ENCODE peak calls at places on chromosomes 12 and 14, in four cellular contexts. M is HCT116, Q is K562, D is HepG2. X is an unnamed sample.
A peak's percentile ranks its signal among the peaks of the same experiment; 100 is the strongest.

GRCh38 chr14:100782516-100783320 is 43.2 kb upstream of the MEG3 start:
- DNase-seq in M (no peak), Q (no peak), D (peak; percentile 39), X (no peak)

GRCh38 chr12:87127272-87127671 is 871.1 kb upstream of the MGAT4C start:
- DNase-seq in M (no peak), Q (no peak), D (no peak), X (no peak)

GRCh38 chr14:28773917-28774691 is 7.5 kb downstream of the FOXG1 start:
- DNase-seq in M (no peak), Q (peak; percentile 36), D (no peak), X (no peak)

GRCh38 chr12:52005903-52006703 is 643 bp upstream of the TAMALIN start:
- DNase-seq in M (no peak), Q (no peak), D (no peak), X (no peak)

GRCh38 chr14:68309121-68309520 is 483.7 kb downstream of the ZFP36L1 start:
- DNase-seq in M (no peak), Q (no peak), D (no peak), X (no peak)

GRCh38 chr12:132649226-132649945 is 30.8 kb downstream of the P2RX2 start:
- DNase-seq in M (no peak), Q (no peak), D (no peak), X (no peak)

GRCh38 chr14:59215353-59215752 is 26.9 kb downstream of the DAAM1 start:
- DNase-seq in M (no peak), Q (no peak), D (peak; percentile 78), X (no peak)

GRCh38 chr12:96425321-96425720 is 25.1 kb upstream of the CDK17 start:
- DNase-seq in M (no peak), Q (no peak), D (no peak), X (no peak)

GRCh38 chr14:95046711-95047681 is 110.3 kb downstream of the DICER1 start:
- DNase-seq in M (no peak), Q (no peak), D (no peak), X (no peak)

GRCh38 chr12:125544979-125545378 is 479.7 kb downstream of the AACS start:
- DNase-seq in M (no peak), Q (no peak), D (no peak), X (no peak)

GRCh38 chr12:54182981-54183380 is 5.8 kb downstream of the SMUG1 start:
- DNase-seq in M (no peak), Q (no peak), D (no peak), X (no peak)

GRCh38 chr12:121719926-121720414 is 7.4 kb downstream of the TMEM120B start:
- DNase-seq in M (no peak), Q (no peak), D (no peak), X (no peak)

GRCh38 chr12:52079576-52080402 is at the start of gene SMIM41:
- DNase-seq in M (no peak), Q (no peak), D (no peak), X (no peak)

GRCh38 chr14:20623798-20624197 is 17.7 kb downstream of the OR6S1 start:
- DNase-seq in M (no peak), Q (no peak), D (no peak), X (no peak)

GRCh38 chr12:58963844-58964243 is 43.5 kb upstream of the LRIG3 start:
- DNase-seq in M (no peak), Q (no peak), D (no peak), X (no peak)

GRCh38 chr12:78385541-78385940 is 479.0 kb upstream of the SYT1 start:
- DNase-seq in M (no peak), Q (no peak), D (no peak), X (no peak)

GRCh38 chr12:67957383-67957782 is 31.9 kb upstream of the IFNG-AS1 start:
- DNase-seq in M (no peak), Q (no peak), D (no peak), X (no peak)

GRCh38 chr14:102503576-102504224 is 5.9 kb downstream of the ANKRD9 start:
- DNase-seq in M (no peak), Q (no peak), D (no peak), X (no peak)

GRCh38 chr14:89015016-89015415 is 190.6 kb downstream of the TTC8 start:
- DNase-seq in M (no peak), Q (no peak), D (no peak), X (no peak)

GRCh38 chr12:51517800-51518199 is 73.2 kb upstream of the SCN8A start:
- DNase-seq in M (no peak), Q (no peak), D (peak; percentile 15), X (no peak)

GRCh38 chr12:125055591-125055990 is 9.6 kb upstream of the AACS start:
- DNase-seq in M (no peak), Q (no peak), D (no peak), X (no peak)

GRCh38 chr14:24843494-24843893 is 206.5 kb downstream of the STXBP6 start:
- DNase-seq in M (no peak), Q (no peak), D (no peak), X (no peak)

GRCh38 chr12:75848961-75849360 is 182.6 kb downstream of the PHLDA1 start:
- DNase-seq in M (no peak), Q (no peak), D (no peak), X (no peak)

GRCh38 chr14:96040836-96041371 is 1.7 kb downstream of the C14orf132 start:
- DNase-seq in M (no peak), Q (no peak), D (no peak), X (no peak)

DNA sequence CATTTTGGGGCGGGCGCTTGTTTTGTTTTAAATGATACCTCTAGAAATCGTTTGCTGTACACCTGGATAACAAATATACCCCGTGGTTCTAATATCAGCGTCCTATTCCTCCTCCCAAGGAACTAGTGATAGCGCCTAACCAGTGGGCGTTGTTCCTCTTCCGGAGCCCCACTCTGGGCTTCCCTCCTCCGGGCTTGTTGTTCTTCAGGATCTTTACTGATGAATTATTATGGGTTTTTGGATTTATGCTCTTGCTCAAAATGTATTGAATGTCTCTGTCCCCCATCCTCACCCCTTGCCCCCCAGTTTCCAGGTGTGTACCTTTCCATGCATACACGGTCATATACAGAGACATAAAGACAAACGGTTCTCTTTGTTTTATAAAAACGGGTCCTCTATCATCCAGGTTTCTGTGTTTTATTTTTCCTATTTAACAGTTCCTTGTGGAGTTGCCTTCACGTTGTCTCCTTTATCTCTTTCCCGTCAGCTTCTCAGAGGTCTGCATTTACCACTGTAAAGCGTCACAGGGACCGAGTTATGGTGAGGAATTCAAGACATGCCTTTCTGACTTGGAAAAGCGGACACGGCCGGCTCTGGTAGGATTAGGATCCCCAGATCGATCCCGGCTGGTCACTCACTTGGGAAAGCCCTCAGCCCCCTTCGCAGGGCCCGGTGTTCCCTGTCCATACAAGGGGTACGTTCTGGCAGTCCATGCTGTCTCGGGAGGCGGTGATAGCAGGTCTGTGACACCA is 655 bp upstream of the PLEKHG3 start:
- DNase-seq in M (no peak), Q (no peak), D (no peak), X (no peak)
- H3K4me3 ChIP-seq in M (peak overlapping the region; percentile 82), Q (no peak overlapping the region), D (peak overlapping the region; percentile 63), X (peak overlapping the region; percentile 71)

DNA sequence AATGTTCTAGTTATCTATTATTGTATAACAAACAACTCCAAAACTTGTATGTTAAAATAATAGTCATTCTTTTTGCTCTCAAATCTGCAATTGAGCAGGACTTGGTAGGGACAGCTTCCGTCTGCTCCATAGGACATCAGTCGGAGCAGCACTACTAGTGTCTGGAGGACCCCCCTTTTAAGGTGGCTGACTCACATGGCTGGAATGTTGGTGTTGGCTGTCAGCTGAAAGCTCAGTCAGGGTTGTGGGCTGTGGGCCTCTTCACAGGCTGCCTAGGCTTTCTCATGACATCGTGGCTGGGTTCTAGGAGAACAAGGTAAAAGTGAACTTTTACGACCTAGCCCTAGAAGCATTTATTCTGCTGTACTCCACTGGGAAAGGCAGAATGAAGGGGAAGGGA is 160.6 kb downstream of the ANO4 start:
- DNase-seq in M (no peak), Q (no peak), D (peak; percentile 1), X (no peak)
- TF ChIP-seq TCF7L2 in M (peak; percentile 20), Q (no peak), D (no peak), X (no peak)

GRCh38 chr14:76647699-76648298 is 113.5 kb upstream of the VASH1 start:
- DNase-seq in M (peak; percentile 48), Q (peak; percentile 53), D (peak; percentile 52), X (peak; percentile 50)

GRCh38 chr14:76654573-76654955 is 106.7 kb upstream of the VASH1 start:
- DNase-seq in M (no peak), Q (no peak), D (no peak), X (no peak)

GRCh38 chr14:76655331-76655730 is 105.9 kb upstream of the VASH1 start:
- DNase-seq in M (no peak), Q (no peak), D (no peak), X (no peak)

GRCh38 chr14:76653875-76654572 is 107.2 kb upstream of the VASH1 start:
- DNase-seq in M (no peak), Q (no peak), D (peak; percentile 76), X (no peak)

DNA sequence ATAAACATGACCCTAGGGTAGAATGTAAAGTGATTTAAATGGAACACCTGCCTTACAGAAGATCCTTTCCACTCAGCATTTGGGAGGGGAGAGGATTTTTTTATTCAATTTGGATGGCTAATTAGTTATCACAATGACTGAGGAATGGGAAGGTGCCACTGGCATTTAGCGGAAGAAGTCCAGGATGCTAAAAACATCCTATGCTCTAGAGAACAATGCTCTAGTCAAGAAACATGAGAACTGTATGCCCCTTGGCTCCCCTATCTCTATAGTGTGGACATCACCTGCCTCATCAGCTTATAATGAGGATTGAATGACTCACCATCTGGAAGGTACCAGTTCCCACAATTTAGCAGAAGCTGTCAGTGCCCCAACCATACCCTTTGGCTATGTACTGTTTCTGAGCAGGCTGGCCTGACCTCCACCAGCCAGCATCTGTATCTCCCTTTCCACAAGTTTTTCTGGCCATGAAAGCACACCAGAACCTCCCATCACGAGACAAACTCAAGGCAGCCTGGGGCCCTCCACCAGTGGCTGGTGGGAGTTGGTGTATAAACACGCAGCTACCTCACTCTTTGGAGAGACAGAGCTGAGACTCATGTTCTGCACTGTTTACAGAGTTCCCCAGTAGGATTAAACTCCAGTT is 109.7 kb upstream of the VASH1 start:
- DNase-seq in M (no peak), Q (no peak), D (no peak), X (no peak)
- TF ChIP-seq POLR2AphosphoS5 in M (no peak), Q (no peak), D (no peak), X (no peak)

GRCh38 chr12:4910502-4911315 is 1.0 kb downstream of the KCNA1 start:
- DNase-seq in M (no peak), Q (no peak), D (no peak), X (no peak)
- H3K4me3 ChIP-seq in M (no peak overlapping the region), Q (no peak overlapping the region), D (no peak overlapping the region), X (peak overlapping the region; percentile 31)

GRCh38 chr14:23105348-23105824 is 597 bp upstream of the CIROP start:
- DNase-seq in M (no peak), Q (no peak), D (no peak), X (no peak)
- TF ChIP-seq TCF7L2 in M (no peak), Q (no peak), D (no peak), X (no peak)

DNA sequence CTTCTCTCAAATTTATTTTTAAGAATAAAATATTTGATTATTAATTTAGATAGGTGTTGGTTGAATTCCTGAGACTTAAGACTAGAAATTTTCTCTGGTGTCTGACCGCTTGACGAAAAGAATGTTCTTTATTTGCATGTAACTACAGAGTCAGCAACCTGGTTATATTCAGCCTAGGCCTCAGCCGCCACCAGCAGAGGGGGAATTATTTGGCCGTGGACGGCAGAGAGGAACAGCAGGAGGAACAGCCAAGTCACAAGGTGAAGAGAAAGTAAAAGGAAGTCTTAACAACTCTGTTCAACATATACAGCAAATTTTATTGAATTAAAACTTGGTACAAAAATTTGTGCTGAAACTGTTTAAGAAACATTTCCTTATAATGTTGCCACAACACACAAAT is 5.2 kb downstream of the PIWIL1 start:
- DNase-seq in M (no peak), Q (no peak), D (no peak), X (no peak)
- TF ChIP-seq POLR2AphosphoS5 in M (no peak), Q (no peak), D (no peak), X (no peak)

X was measured in Panc1.